ENCODE peak calls at places on chromosomes 2 and 18, in six cellular contexts. H is lower leg skin, O is GM20000, G is Peyer's patch, M is activated T-cell treated with anti-CD3 and anti-CD28 coated beads for 24 hours, D is AG04449. C is an unnamed sample.
A peak's percentile ranks its signal among the peaks of the same experiment; 100 is the strongest.

GRCh38 chr2:233976690-233977294 is 59.6 kb downstream of the TRPM8 start:
- DNase-seq in H (no peak), D (peak; percentile 17), G (no peak), M (no peak), O (peak; percentile 49), C (peak; percentile 12)

GRCh38 chr2:60432202-60432601 is 121.3 kb downstream of the BCL11A start:
- DNase-seq in G (no peak), M (no peak), O (no peak), D (no peak), H (no peak), C (no peak)

GRCh38 chr18:62863629-62864028 is 148.3 kb downstream of the PHLPP1 start:
- DNase-seq in O (no peak), H (no peak), G (no peak), D (no peak), M (no peak), C (no peak)

GRCh38 chr2:218216336-218216673 is 684 bp upstream of the ARPC2 start:
- DNase-seq in M (no peak), O (no peak), H (no peak), G (no peak), D (no peak), C (no peak)

GRCh38 chr2:223075301-223076270 is 23.6 kb downstream of the KCNE4 start:
- DNase-seq in O (peak; percentile 9), D (no peak), H (no peak), G (no peak), M (no peak), C (no peak)

GRCh38 chr2:6864251-6864758 is 1.4 kb downstream of the CMPK2 start:
- DNase-seq in D (no peak), H (no peak), G (no peak), M (no peak), O (no peak), C (no peak)

GRCh38 chr2:190533175-190533967 is 1.2 kb downstream of the NEMP2 start:
- DNase-seq in D (no peak), O (no peak), G (no peak), M (no peak), H (no peak), C (no peak)

GRCh38 chr2:175755656-175756386 is 246.2 kb downstream of the LNPK start:
- DNase-seq in D (no peak), G (no peak), M (no peak), O (no peak), H (no peak), C (no peak)

GRCh38 chr2:166410828-166411472 is 35.2 kb upstream of the SCN9A start:
- DNase-seq in O (no peak), M (no peak), H (no peak), D (peak; percentile 59), G (no peak), C (no peak)

GRCh38 chr18:46374850-46375249 is 270.7 kb downstream of the HAUS1 start:
- DNase-seq in H (no peak), M (no peak), G (no peak), O (no peak), D (no peak), C (no peak)

GRCh38 chr18:27600245-27600644 is 415.1 kb upstream of the CHST9 start:
- DNase-seq in G (no peak), D (no peak), H (no peak), O (no peak), M (no peak), C (no peak)

GRCh38 chr18:61797691-61798590 is 94.9 kb downstream of the RNF152 start:
- DNase-seq in D (no peak), O (no peak), G (no peak), M (no peak), H (no peak), C (no peak)

GRCh38 chr2:1306029-1306686 is 107.1 kb upstream of the TPO start:
- DNase-seq in D (no peak), H (no peak), G (no peak), M (no peak), O (no peak), C (no peak)

GRCh38 chr2:133908171-133908570 is 339.9 kb upstream of the NCKAP5 start:
- DNase-seq in H (no peak), D (no peak), M (no peak), O (no peak), G (no peak), C (no peak)

GRCh38 chr2:147937744-147938349 is 82.7 kb downstream of the ORC4 start:
- DNase-seq in G (peak; percentile 47), H (no peak), D (no peak), M (no peak), O (peak; percentile 7), C (no peak)

GRCh38 chr2:17104454-17104853 is 413.8 kb downstream of the RAD51AP2 start:
- DNase-seq in H (no peak), D (peak; percentile 61), M (no peak), G (no peak), O (peak; percentile 8), C (no peak)

GRCh38 chr2:201698588-201699226 is at the start of gene MPP4:
- DNase-seq in M (no peak), D (no peak), G (no peak), O (no peak), H (no peak), C (no peak)

GRCh38 chr2:173884403-173884802 is 80.8 kb downstream of the SP3 start:
- DNase-seq in O (no peak), H (no peak), M (no peak), D (no peak), G (peak; percentile 79), C (no peak)

GRCh38 chr18:79856119-79857080 is 58.7 kb downstream of the KCNG2 start:
- DNase-seq in O (peak; percentile 85), D (no peak), G (no peak), H (no peak), M (no peak), C (no peak)

GRCh38 chr2:42095923-42096408 is 48.1 kb downstream of the PKDCC start:
- DNase-seq in D (no peak), H (peak; percentile 79), G (peak; percentile 94), M (peak; percentile 46), O (peak; percentile 48), C (peak; percentile 46)

GRCh38 chr2:133362061-133362476 is 206.2 kb downstream of the NCKAP5 start:
- DNase-seq in H (no peak), G (no peak), M (no peak), O (no peak), D (peak; percentile 40), C (no peak)

GRCh38 chr2:20447437-20448245 is 767 bp downstream of the RHOB start:
- DNase-seq in D (no peak), O (peak; percentile 66), H (peak; percentile 48), G (peak; percentile 67), M (no peak), C (no peak)

GRCh38 chr2:65436169-65436824 is 3.9 kb upstream of the SPRED2 start:
- DNase-seq in O (peak; percentile 79), H (peak; percentile 83), D (peak; percentile 81), G (peak; percentile 91), M (peak; percentile 7), C (peak; percentile 11)

GRCh38 chr18:63199743-63200241 is 119.8 kb downstream of the BCL2 start:
- DNase-seq in D (no peak), M (no peak), H (no peak), O (no peak), G (no peak), C (peak; percentile 60)

GRCh38 chr2:239394978-239395377 is 5.8 kb downstream of the HDAC4 start:
- DNase-seq in H (no peak), O (no peak), D (no peak), G (no peak), M (no peak), C (no peak)

GRCh38 chr18:59072727-59073421 is 66.8 kb upstream of the SEC11C start:
- DNase-seq in O (no peak), D (no peak), H (no peak), M (no peak), G (no peak), C (no peak)

GRCh38 chr2:237441605-237442004 is 27.6 kb upstream of the COL6A3 start:
- DNase-seq in M (no peak), H (no peak), G (no peak), D (peak; percentile 38), O (no peak), C (no peak)

GRCh38 chr2:85064927-85065630 is 68.1 kb upstream of the TCF7L1 start:
- DNase-seq in H (no peak), D (no peak), M (no peak), G (no peak), O (no peak), C (no peak)